ENCODE peak calls at places on chromosomes 4 and X, in eight cellular contexts. G, Y, M, R, V, S, L and A are unnamed samples.

GRCh38 chr4:95524184-95524583 is 24.6 kb downstream of the UNC5C start:
- DNase-seq in R (no peak), S (no peak), V (no peak), L (no peak), Y (no peak), M (no peak), G (no peak), A (no peak)

GRCh38 chr4:11535333-11535732 is 106.6 kb upstream of the HS3ST1 start:
- DNase-seq in S (no peak), Y (no peak), L (no peak), M (no peak), G (no peak), V (no peak), R (no peak), A (no peak)

GRCh38 chrX:23764183-23764582 is 18.8 kb upstream of the SAT1 start:
- DNase-seq in Y (no peak), R (no peak), L (no peak), V (no peak), S (no peak), G (no peak), M (no peak), A (no peak)

GRCh38 chrX:320126-320783 is 1.7 kb upstream of the GTPBP6 start:
- DNase-seq in G (no peak), M (no peak), R (peak; percentile 24), S (no peak), Y (no peak), V (no peak), L (no peak), A (no peak)

GRCh38 chrX:50111762-50112161 is 89.0 kb downstream of the AKAP4 start:
- DNase-seq in L (no peak), Y (no peak), G (no peak), S (no peak), V (no peak), M (no peak), R (peak; percentile 37), A (no peak)

GRCh38 chr4:86403575-86403974 is 43.7 kb upstream of the MAPK10 start:
- DNase-seq in G (no peak), R (no peak), S (no peak), V (no peak), M (no peak), L (no peak), Y (no peak), A (no peak)

GRCh38 chr4:112752510-112752909 is 115.6 kb downstream of the LARP7 start:
- DNase-seq in M (no peak), G (no peak), R (no peak), S (no peak), V (no peak), Y (no peak), L (no peak), A (no peak)

GRCh38 chrX:70508296-70508911 is 63.8 kb downstream of the DLG3 start:
- DNase-seq in S (no peak), L (no peak), G (no peak), R (no peak), M (peak; percentile 37), Y (peak; percentile 26), V (no peak), A (no peak)

GRCh38 chr4:1910643-1911042 is 39.5 kb downstream of the NSD2 start:
- DNase-seq in L (no peak), V (no peak), G (no peak), S (peak; percentile 22), Y (peak; percentile 75), R (peak; percentile 69), M (peak; percentile 25), A (peak; percentile 55)

GRCh38 chrX:140180585-140180984 is 215.3 kb upstream of the CXorf66 start:
- DNase-seq in L (no peak), Y (peak; percentile 66), S (peak; percentile 4), V (no peak), G (no peak), R (no peak), M (no peak), A (no peak)

GRCh38 chr4:53763813-53764597 is 172.7 kb upstream of the LNX1 start:
- DNase-seq in Y (peak; percentile 82), V (peak; percentile 59), R (no peak), S (peak; percentile 49), G (no peak), L (no peak), M (no peak), A (no peak)

GRCh38 chr4:45438047-45438446 is 685.8 kb downstream of the GABRG1 start:
- DNase-seq in R (no peak), M (no peak), L (no peak), G (no peak), V (no peak), S (no peak), Y (no peak), A (no peak)

GRCh38 chrX:118878977-118879376 is 55.4 kb downstream of the ZCCHC12 start:
- DNase-seq in M (no peak), L (no peak), S (no peak), R (no peak), Y (no peak), V (no peak), G (no peak), A (no peak)

GRCh38 chr4:103030791-103031190 is 11.3 kb upstream of the SLC9B1 start:
- DNase-seq in V (no peak), G (no peak), Y (no peak), R (no peak), L (no peak), M (no peak), S (no peak), A (no peak)

GRCh38 chr4:152243890-152244595 is 291.8 kb downstream of the FBXW7 start:
- DNase-seq in M (peak; percentile 18), V (no peak), G (no peak), L (no peak), R (no peak), Y (peak; percentile 46), S (no peak), A (no peak)

GRCh38 chr4:154368060-154368459 is 123.5 kb downstream of the DCHS2 start:
- DNase-seq in Y (no peak), M (no peak), S (no peak), G (no peak), V (no peak), R (no peak), L (no peak), A (no peak)

GRCh38 chrX:80747832-80748231 is 61.8 kb downstream of the BRWD3 start:
- DNase-seq in S (no peak), G (no peak), M (no peak), Y (no peak), V (no peak), L (no peak), R (no peak), A (no peak)

GRCh38 chr4:113064244-113064643 is 14.8 kb downstream of the ANK2 start:
- DNase-seq in S (no peak), L (no peak), V (no peak), G (no peak), Y (no peak), R (peak; percentile 19), M (peak; percentile 78), A (no peak)

GRCh38 chrX:105098812-105099211 is 121.7 kb downstream of the TEX13A start:
- DNase-seq in G (no peak), R (peak; percentile 52), L (no peak), Y (no peak), V (no peak), S (no peak), M (no peak), A (no peak)

GRCh38 chr4:130511776-130512175 is 1415.8 kb downstream of the C4orf33 start:
- DNase-seq in G (no peak), L (no peak), V (no peak), Y (peak; percentile 10), R (no peak), M (no peak), S (no peak), A (no peak)

GRCh38 chr4:54855221-54855854 is 197.6 kb downstream of the KIT start:
- DNase-seq in S (no peak), Y (no peak), G (no peak), V (no peak), M (no peak), R (no peak), L (no peak), A (no peak)

GRCh38 chrX:49958727-49959126 is 36.3 kb downstream of the CLCN5 start:
- DNase-seq in R (no peak), G (no peak), V (no peak), S (no peak), Y (no peak), M (no peak), L (no peak), A (no peak)

GRCh38 chr4:11700751-11701226 is 272.1 kb upstream of the HS3ST1 start:
- DNase-seq in L (no peak), M (no peak), Y (no peak), S (no peak), R (no peak), G (no peak), V (peak; percentile 60), A (no peak)

GRCh38 chr4:116358633-116359222 is 726.6 kb downstream of the TRAM1L1 start:
- DNase-seq in L (no peak), V (peak; percentile 13), R (peak; percentile 85), M (peak; percentile 54), G (peak; percentile 36), Y (peak; percentile 65), S (peak; percentile 29), A (peak; percentile 28)

GRCh38 chr4:7192252-7193039 is at the start of gene SORCS2:
- DNase-seq in G (peak; percentile 20), V (peak; percentile 29), M (peak; percentile 90), S (no peak), R (peak; percentile 59), Y (peak; percentile 55), L (peak; percentile 33), A (peak; percentile 13)

GRCh38 chrX:120791013-120791643 is 84.5 kb downstream of the CT47B1 start:
- DNase-seq in M (no peak), S (peak; percentile 56), Y (peak; percentile 80), L (no peak), V (peak; percentile 7), G (no peak), R (peak; percentile 18), A (no peak)

GRCh38 chrX:71365356-71365875 is 741 bp upstream of the TAF1 start:
- DNase-seq in G (no peak), M (no peak), L (no peak), S (no peak), R (no peak), Y (no peak), V (no peak), A (no peak)

GRCh38 chr4:6339818-6340445 is 70.3 kb downstream of the WFS1 start:
- DNase-seq in Y (no peak), R (no peak), L (no peak), M (no peak), G (no peak), S (no peak), V (no peak), A (no peak)

GRCh38 chr4:10226756-10227155 is 110.2 kb upstream of the WDR1 start:
- DNase-seq in L (no peak), M (no peak), G (no peak), Y (peak; percentile 52), V (no peak), S (peak; percentile 15), R (no peak), A (no peak)